ENCODE peak calls at places on chromosomes 6 and 20, in four cellular contexts. U, Z, D and R are unnamed samples.

GRCh38 chr6:96816182-96816888 is 20.9 kb downstream of the GPR63 start:
- DNase-seq in D (no peak), Z (no peak), U (peak; percentile 48), R (no peak)

GRCh38 chr6:129498950-129499870 is 210.8 kb downstream of the ARHGAP18 start:
- DNase-seq in Z (no peak), U (peak; percentile 61), D (peak; percentile 72), R (peak; percentile 73)

GRCh38 chr6:7378629-7379218 is 10.8 kb downstream of the CAGE1 start:
- DNase-seq in U (no peak), Z (no peak), D (no peak), R (no peak)

GRCh38 chr6:99016355-99016754 is 68.6 kb upstream of the FBXL4 start:
- DNase-seq in U (peak; percentile 67), D (no peak), Z (no peak), R (no peak)

GRCh38 chr6:166556871-166557322 is 29.6 kb downstream of the RAMACL start:
- DNase-seq in U (peak; percentile 65), Z (peak; percentile 90), D (no peak), R (peak; percentile 100)

GRCh38 chr6:142378138-142378875 is 76.5 kb downstream of the ADGRG6 start:
- DNase-seq in Z (no peak), D (no peak), U (peak; percentile 89), R (peak; percentile 96)

GRCh38 chr6:24925661-24926060 is 10.1 kb downstream of the RIPOR2 start:
- DNase-seq in Z (no peak), U (no peak), D (no peak), R (no peak)

GRCh38 chr6:27672113-27672799 is 199.4 kb upstream of the ZNF184 start:
- DNase-seq in D (peak; percentile 96), U (peak; percentile 52), Z (peak; percentile 58), R (peak; percentile 40)

GRCh38 chr6:16704706-16705402 is 56.4 kb downstream of the ATXN1 start:
- DNase-seq in U (peak; percentile 79), D (no peak), Z (no peak), R (peak; percentile 66)

GRCh38 chr6:163843194-163843593 is 428.7 kb downstream of the QKI start:
- DNase-seq in Z (no peak), U (no peak), D (no peak), R (no peak)

GRCh38 chr6:163844352-163844751 is 429.8 kb downstream of the QKI start:
- DNase-seq in D (no peak), Z (no peak), U (no peak), R (no peak)

GRCh38 chr6:163841326-163841725 is 426.8 kb downstream of the QKI start:
- DNase-seq in Z (no peak), U (no peak), D (no peak), R (no peak)

GRCh38 chr6:163841733-163842132 is 427.2 kb downstream of the QKI start:
- DNase-seq in D (no peak), U (no peak), Z (no peak), R (no peak)

GRCh38 chr6:163842467-163842866 is 427.9 kb downstream of the QKI start:
- DNase-seq in U (no peak), Z (no peak), D (no peak), R (no peak)
- H3K9me1 ChIP-seq in U (no peaks in the 10 kb centered on the region), Z (no peaks in the 10 kb centered on the region), D (no peaks in the 10 kb centered on the region), R (no peaks in the 10 kb centered on the region)

GRCh38 chr20:1944345-1945099 is 49.3 kb downstream of the SIRPA start:
- DNase-seq in D (no peak), U (no peak), Z (no peak), R (no peak)

GRCh38 chr20:1945134-1945618 is 48.7 kb downstream of the PDYN start:
- DNase-seq in D (no peak), U (no peak), Z (no peak), R (no peak)

GRCh38 chr20:1946762-1947534 is 46.9 kb downstream of the PDYN start:
- DNase-seq in Z (no peak), D (no peak), U (peak; percentile 17), R (no peak)

GRCh38 chr20:1946442-1946761 is 47.5 kb downstream of the PDYN start:
- DNase-seq in D (no peak), Z (no peak), U (no peak), R (no peak)

GRCh38 chr20:1945660-1946059 is 48.2 kb downstream of the PDYN start:
- DNase-seq in U (no peak), D (no peak), Z (no peak), R (no peak)
- H3K9me1 ChIP-seq in U (no peaks in the 10 kb centered on the region), D (no peaks in the 10 kb centered on the region), Z (no peaks in the 10 kb centered on the region), R (no peaks in the 10 kb centered on the region)

GRCh38 chr6:33273924-33274902 is 2.3 kb downstream of the RPS18 start:
- DNase-seq in U (no peak), D (peak; percentile 34), Z (no peak), R (no peak)

GRCh38 chr6:33271608-33272357 is at the start of the genes RPS18 and VPS52:
- DNase-seq in U (peak; percentile 100), Z (peak; percentile 97), D (peak; percentile 100), R (peak; percentile 99)

GRCh38 chr6:33271098-33271607 is 523 bp downstream of the VPS52 start:
- DNase-seq in U (no peak), Z (no peak), D (peak; percentile 58), R (no peak)

GRCh38 chr6:33273129-33273923 is 1.5 kb downstream of the RPS18 start:
- DNase-seq in U (no peak), D (no peak), Z (no peak), R (peak; percentile 13)

DNA sequence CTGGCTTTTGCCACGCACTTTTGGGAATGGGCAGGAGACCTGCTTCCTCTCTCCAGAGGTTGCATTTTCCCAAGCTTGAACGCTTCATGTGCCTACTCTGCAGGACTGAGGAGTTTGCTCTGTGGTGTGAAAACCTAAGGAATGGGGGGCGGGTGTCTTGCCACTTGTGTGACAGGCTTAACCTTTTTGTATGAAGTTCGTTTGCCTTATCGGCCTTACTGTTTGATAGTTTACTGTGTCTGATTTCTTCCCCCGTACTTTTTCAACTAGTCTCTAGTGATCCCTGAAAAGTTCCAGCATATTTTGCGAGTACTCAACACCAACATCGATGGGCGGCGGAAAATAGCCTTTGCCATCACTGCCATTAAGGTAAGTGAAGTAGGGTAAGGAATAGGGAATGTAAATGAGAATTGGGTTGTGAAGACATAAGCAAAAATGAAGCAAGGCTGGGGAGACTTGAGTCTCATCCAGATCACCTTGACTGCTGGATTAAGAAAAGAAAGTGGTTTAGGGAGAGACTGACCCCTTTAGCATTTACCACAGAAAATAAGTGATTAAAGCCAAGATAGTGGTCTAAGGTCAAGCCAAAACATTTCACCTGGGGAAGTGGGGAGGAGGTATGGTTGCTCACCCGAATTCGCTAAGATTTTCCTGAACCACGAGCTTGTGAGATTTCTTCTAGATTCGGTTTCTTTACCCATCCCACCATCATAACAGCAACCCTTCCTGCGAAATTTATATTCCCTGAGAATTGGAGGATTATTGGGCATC is 668 bp downstream of the RPS18 start:
- DNase-seq in D (no peak), Z (no peak), U (no peak), R (no peak)
- H3K9me1 ChIP-seq in D (no peaks in the 10 kb centered on the region), Z (peaks cover 2% of the 10 kb centered on the region), U (peaks cover 9% of the 10 kb centered on the region), R (no peaks in the 10 kb centered on the region)

DNA sequence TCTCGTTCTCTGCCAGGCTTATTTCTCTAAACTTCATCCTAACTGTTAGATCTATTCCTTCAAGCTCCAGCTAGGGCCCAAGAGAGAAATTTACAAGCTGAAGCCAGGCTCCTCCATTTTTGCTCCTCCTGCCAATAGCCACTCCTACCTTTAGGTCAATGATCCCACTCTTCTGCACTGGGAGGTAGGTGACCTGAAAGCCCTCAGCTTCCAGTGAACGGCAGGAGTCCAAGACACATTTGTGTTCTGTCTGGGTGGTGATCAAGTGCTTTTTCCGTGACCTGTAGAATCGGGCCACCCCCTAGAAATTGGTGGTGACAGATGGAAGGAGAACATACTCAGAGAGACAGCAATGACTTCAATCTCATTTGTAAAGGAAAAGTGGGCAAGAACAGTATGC is 8.9 kb downstream of the NFS1 start:
- DNase-seq in Z (no peak), D (no peak), U (no peak), R (no peak)
- H3K9me1 ChIP-seq in Z (no peaks in the 10 kb centered on the region), D (no peaks in the 10 kb centered on the region), U (peaks cover 3% of the 10 kb centered on the region), R (no peaks in the 10 kb centered on the region)

DNA sequence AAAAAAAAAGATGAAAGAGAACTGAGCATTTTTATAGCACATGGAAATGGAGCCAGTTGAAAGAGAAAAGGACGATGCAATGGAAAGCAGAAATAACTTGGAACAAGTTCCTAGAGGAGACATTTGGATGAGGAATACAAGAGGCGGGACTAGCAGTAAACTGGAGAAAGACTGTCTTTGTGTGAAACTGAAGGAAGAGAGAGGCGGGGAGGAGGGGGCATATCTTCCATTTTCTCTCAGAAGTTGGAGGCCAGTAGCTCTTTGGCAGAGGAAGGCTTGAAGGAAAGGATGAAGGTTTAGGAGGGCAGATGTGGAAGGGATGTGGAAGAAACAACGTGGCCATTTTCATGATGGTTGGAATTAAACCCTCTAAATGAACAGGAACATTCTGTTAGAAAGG is 33.0 kb upstream of the ADGRF1 start:
- DNase-seq in D (no peak), U (no peak), Z (no peak), R (no peak)
- H3K9me1 ChIP-seq in D (no peaks in the 10 kb centered on the region), U (no peaks in the 10 kb centered on the region), Z (no peaks in the 10 kb centered on the region), R (no peaks in the 10 kb centered on the region)

GRCh38 chr6:33211136-33211535 is 2.8 kb downstream of the RING1 start:
- DNase-seq in Z (no peak), U (no peak), D (no peak), R (no peak)
- H3K9me1 ChIP-seq in Z (no peaks in the 10 kb centered on the region), U (peaks cover 8% of the 10 kb centered on the region), D (no peaks in the 10 kb centered on the region), R (no peaks in the 10 kb centered on the region)

DNA sequence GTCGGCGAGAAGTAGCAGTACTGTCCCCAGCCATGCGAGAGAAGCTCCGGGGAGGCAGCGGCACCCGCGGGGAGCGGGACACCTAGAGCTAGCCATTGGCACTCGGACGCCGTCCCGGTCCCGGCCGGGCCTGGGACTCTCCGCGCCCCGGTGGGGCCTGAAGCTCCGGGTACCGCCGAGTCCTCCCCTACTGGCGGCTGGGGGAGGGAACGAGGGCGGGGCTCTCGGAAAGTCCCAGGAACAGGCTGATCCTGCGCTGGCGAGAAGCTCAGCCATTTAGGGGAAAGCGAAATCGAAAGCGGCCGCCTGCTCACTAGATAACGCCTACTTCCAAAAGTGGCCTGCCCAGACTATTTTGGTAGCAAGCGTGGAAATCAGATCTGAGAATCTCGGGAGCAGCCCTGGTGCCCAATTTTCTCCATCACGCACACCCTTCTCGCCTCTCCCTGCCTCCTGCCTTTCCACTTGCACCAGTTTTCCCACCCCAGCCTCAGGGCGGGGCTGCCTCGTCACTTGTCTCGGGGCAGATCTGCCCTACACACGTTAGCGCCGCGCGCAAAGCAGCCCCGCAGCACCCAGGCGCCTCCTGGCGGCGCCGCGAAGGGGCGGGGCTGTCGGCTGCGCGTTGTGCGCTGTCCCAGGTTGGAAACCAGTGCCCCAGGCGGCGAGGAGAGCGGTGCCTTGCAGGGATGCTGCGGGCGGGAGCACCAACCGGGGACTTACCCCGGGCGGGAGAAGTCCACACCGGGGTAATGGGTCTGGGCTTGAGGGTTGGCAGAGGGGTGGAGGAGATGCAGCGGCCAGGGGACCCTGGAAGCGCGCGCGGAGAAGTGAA is at the start of the genes PSMB9 and TAP1:
- DNase-seq in U (peak; percentile 90), Z (peak; percentile 76), D (peak; percentile 94), R (peak; percentile 96)
- H3K9me1 ChIP-seq in U (peaks cover 18% of the 10 kb centered on the region), Z (no peaks in the 10 kb centered on the region), D (peaks cover 3% of the 10 kb centered on the region), R (no peaks in the 10 kb centered on the region)

DNA sequence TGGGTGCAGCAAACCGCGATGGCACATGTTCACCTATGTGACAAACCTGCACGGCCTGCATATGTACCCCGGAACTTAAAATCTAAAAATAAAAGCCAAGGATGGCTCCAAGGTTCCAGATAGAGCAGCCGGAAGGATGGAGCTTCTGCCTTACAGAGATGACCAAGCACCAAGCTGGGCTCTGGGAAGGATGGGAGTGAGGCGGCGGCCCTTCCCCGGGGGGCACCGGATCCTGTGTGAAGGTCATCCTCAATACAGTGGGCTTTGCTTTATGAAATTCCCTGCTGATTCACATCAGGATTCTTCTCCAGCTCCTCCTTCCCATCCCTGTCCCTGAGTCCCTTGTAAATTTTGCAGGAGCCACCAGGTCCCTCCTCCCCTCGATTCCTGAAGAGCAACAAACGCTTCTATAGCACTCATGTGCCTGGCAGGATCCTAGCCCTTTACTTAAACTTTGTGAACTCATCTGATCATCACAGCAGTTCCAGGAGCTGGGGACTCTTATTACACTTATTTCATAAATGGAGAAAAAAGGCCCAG is 109.1 kb upstream of the PTPN1 start:
- DNase-seq in Z (no peak), D (no peak), U (no peak), R (no peak)
- H3K9me1 ChIP-seq in Z (no peaks in the 10 kb centered on the region), D (no peaks in the 10 kb centered on the region), U (peaks cover 7% of the 10 kb centered on the region), R (no peaks in the 10 kb centered on the region)